ENCODE peak calls at places on chromosome 21, in seven cellular contexts. S is progenitor cell of endocrine pancreas, T is cardiac fibroblast, J is dorsolateral prefrontal cortex, C is lower leg skin, I is HFF-Myc, Q is heart left ventricle. Z is an unnamed sample.

GRCh38 chr21:25639167-25639921 is at the start of gene JAM2:
- DNase-seq in S (peak), T (no peak), J (peak), C (no peak), I (no peak), Q (peak), Z (peak)

GRCh38 chr21:24514081-24514733 is 1093.1 kb downstream of the MRPL39 start:
- DNase-seq in S (no peak), T (peak), J (no peak), C (no peak), I (no peak), Q (no peak), Z (no peak)

GRCh38 chr21:34022557-34023335 is 50.6 kb upstream of the MRPS6 start:
- DNase-seq in S (no peak), T (no peak), J (no peak), C (no peak), I (no peak), Q (no peak), Z (no peak)

GRCh38 chr21:31457675-31458074 is 113.6 kb upstream of the TIAM1 start:
- DNase-seq in S (no peak), T (no peak), J (no peak), C (no peak), I (no peak), Q (no peak), Z (no peak)

GRCh38 chr21:40516336-40516735 is 330.6 kb downstream of the DSCAM start:
- DNase-seq in S (no peak), T (no peak), J (no peak), C (peak), I (no peak), Q (peak), Z (no peak)

GRCh38 chr21:41676198-41676597 is 90.7 kb downstream of the RIPK4 start:
- DNase-seq in S (no peak), T (no peak), J (no peak), C (no peak), I (no peak), Q (no peak), Z (no peak)

GRCh38 chr21:18318156-18318555 is 73.5 kb downstream of the CHODL start:
- DNase-seq in S (no peak), T (no peak), J (no peak), C (no peak), I (no peak), Q (no peak), Z (no peak)

GRCh38 chr21:39193380-39193779 is 10.1 kb upstream of the PSMG1 start:
- DNase-seq in S (no peak), T (no peak), J (no peak), C (no peak), I (no peak), Q (no peak), Z (no peak)

GRCh38 chr21:41361786-41362604 is at the start of gene MX2:
- DNase-seq in S (no peak), T (peak), J (no peak), C (peak), I (peak), Q (peak), Z (no peak)

GRCh38 chr21:31920275-31920674 is 47.5 kb downstream of the HUNK start:
- DNase-seq in S (no peak), T (no peak), J (no peak), C (no peak), I (no peak), Q (no peak), Z (no peak)

GRCh38 chr21:40335689-40336088 is 468.5 kb downstream of the PCP4 start:
- DNase-seq in S (no peak), T (no peak), J (no peak), C (no peak), I (no peak), Q (no peak), Z (no peak)

GRCh38 chr21:30434033-30434631 is 4.1 kb downstream of the KRTAP13-4 start:
- DNase-seq in S (peak), T (peak), J (no peak), C (no peak), I (peak), Q (no peak), Z (peak)

GRCh38 chr21:30372139-30372770 is at the start of gene KRTAP13-2:
- DNase-seq in S (no peak), T (no peak), J (no peak), C (no peak), I (no peak), Q (no peak), Z (no peak)

GRCh38 chr21:23886828-23887708 is 1720.2 kb downstream of the MRPL39 start:
- DNase-seq in S (no peak), T (no peak), J (no peak), C (no peak), I (no peak), Q (no peak), Z (no peak)

GRCh38 chr21:44286716-44287632 is 1.3 kb downstream of the AIRE start:
- DNase-seq in S (no peak), T (no peak), J (no peak), C (no peak), I (no peak), Q (no peak), Z (peak)

GRCh38 chr21:31665397-31665796 is 5.9 kb downstream of the SOD1 start:
- DNase-seq in S (no peak), T (peak), J (no peak), C (no peak), I (no peak), Q (no peak), Z (no peak)

GRCh38 chr21:32423320-32423719 is 10.8 kb downstream of the EVA1C start:
- DNase-seq in S (no peak), T (peak), J (no peak), C (no peak), I (peak), Q (no peak), Z (no peak)

GRCh38 chr21:14522689-14523088 is 23.4 kb downstream of the SAMSN1 start:
- DNase-seq in S (no peak), T (no peak), J (no peak), C (no peak), I (no peak), Q (peak), Z (no peak)

GRCh38 chr21:44082648-44083436 is 24.4 kb upstream of the PWP2 start:
- DNase-seq in S (no peak), T (no peak), J (peak), C (no peak), I (no peak), Q (no peak), Z (no peak)

GRCh38 chr21:35052786-35053185 is 3.7 kb upstream of the RUNX1 start:
- DNase-seq in S (no peak), T (no peak), J (no peak), C (no peak), I (no peak), Q (no peak), Z (no peak)

GRCh38 chr21:35050348-35051286 is 1.5 kb upstream of the RUNX1 start:
- DNase-seq in S (no peak), T (no peak), J (no peak), C (no peak), I (no peak), Q (no peak), Z (no peak)

GRCh38 chr21:35057428-35057827 is 8.3 kb upstream of the RUNX1 start:
- DNase-seq in S (no peak), T (no peak), J (no peak), C (no peak), I (no peak), Q (no peak), Z (no peak)

GRCh38 chr21:35051287-35051818 is 2.3 kb upstream of the RUNX1 start:
- DNase-seq in S (peak), T (peak), J (peak), C (peak), I (peak), Q (peak), Z (peak)

GRCh38 chr21:35053356-35054096 is 4.4 kb upstream of the RUNX1 start:
- DNase-seq in S (no peak), T (no peak), J (no peak), C (no peak), I (no peak), Q (no peak), Z (peak)
- TF ChIP-seq CTCF in S (peak), T (no peak), J (no peak), C (no peak), I (peak), Q (no peak), Z (no peak)

DNA sequence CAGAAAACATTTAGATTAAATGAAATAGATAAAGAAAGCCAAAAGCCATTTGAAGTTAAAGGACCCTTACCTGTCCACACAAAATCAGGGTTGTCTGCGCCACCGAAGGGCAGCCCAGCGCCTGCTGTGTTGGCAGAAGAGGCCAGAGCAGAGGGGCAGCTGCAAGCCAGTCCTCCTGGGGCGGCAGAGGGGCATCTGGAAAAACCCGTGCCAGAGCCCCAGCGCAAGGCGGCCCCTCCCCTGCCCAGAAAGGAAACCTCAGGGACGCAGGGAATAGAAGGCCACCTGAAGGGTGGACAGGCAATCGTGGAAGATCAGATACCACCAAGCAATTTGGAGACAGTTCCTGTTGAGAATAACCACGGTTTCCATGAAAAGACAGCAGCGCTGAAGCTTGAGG is 10.7 kb downstream of the NDUFV3 start:
- DNase-seq in S (no peak), T (no peak), J (no peak), C (no peak), I (no peak), Q (no peak), Z (no peak)
- TF ChIP-seq CTCF in S (no peak), T (no peak), J (no peak), C (no peak), I (no peak), Q (no peak), Z (no peak)

DNA sequence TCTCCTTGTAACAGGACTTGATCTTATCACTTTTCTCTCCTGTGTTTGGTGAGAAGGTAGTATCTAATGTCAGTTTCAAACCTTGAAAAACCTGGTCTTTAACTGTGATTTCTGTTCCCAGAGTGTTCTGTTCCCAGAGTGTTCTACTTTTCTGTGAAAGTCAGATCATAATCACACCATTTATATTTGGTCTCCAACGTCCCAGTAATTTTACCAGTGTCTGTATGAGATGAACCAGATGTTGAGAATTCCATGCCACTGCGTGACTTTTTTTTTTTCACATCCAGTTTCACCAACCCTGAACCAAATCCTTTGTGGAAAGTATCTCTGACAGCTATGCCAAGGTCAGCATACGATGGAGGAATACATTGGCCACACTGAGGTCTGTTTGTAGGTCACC is 365.2 kb downstream of the USP25 start:
- DNase-seq in S (no peak), T (no peak), J (no peak), C (no peak), I (no peak), Q (no peak), Z (no peak)
- TF ChIP-seq CTCF in S (no peak), T (no peak), J (no peak), C (no peak), I (no peak), Q (no peak), Z (no peak)

GRCh38 chr21:45995686-45996179 is 14.2 kb downstream of the COL6A1 start:
- DNase-seq in S (no peak), T (no peak), J (peak), C (no peak), I (no peak), Q (peak), Z (peak)

GRCh38 chr21:45993210-45994085 is 11.9 kb downstream of the COL6A1 start:
- DNase-seq in S (no peak), T (no peak), J (no peak), C (peak), I (no peak), Q (peak), Z (peak)

GRCh38 chr21:45994738-45995685 is 13.4 kb downstream of the COL6A1 start:
- DNase-seq in S (no peak), T (no peak), J (no peak), C (no peak), I (no peak), Q (peak), Z (peak)

GRCh38 chr21:45992311-45993209 is 11.0 kb downstream of the COL6A1 start:
- DNase-seq in S (no peak), T (no peak), J (peak), C (peak), I (no peak), Q (peak), Z (peak)

GRCh38 chr21:45994086-45994661 is 12.6 kb downstream of the COL6A1 start:
- DNase-seq in S (no peak), T (no peak), J (no peak), C (no peak), I (no peak), Q (peak), Z (peak)
- TF ChIP-seq CTCF in S (no peak), T (no peak), J (no peak), C (no peak), I (no peak), Q (no peak), Z (no peak)

GRCh38 chr21:26844258-26845065 is 747 bp downstream of the ADAMTS1 start:
- DNase-seq in S (peak), T (peak), J (peak), C (no peak), I (no peak), Q (peak), Z (peak)

GRCh38 chr21:26845750-26846035 is 484 bp upstream of the ADAMTS1 start:
- DNase-seq in S (no peak), T (no peak), J (no peak), C (no peak), I (no peak), Q (no peak), Z (no peak)

GRCh38 chr21:26846036-26846931 is 1.1 kb upstream of the ADAMTS1 start:
- DNase-seq in S (peak), T (peak), J (peak), C (peak), I (no peak), Q (peak), Z (peak)

GRCh38 chr21:26843912-26844257 is 1.3 kb downstream of the ADAMTS1 start:
- DNase-seq in S (peak), T (peak), J (no peak), C (no peak), I (no peak), Q (no peak), Z (no peak)

GRCh38 chr21:26845066-26845749 is at the start of gene ADAMTS1:
- DNase-seq in S (peak), T (peak), J (peak), C (peak), I (no peak), Q (peak), Z (peak)
- TF ChIP-seq CTCF in S (peak), T (no peak), J (peak), C (no peak), I (no peak), Q (peak), Z (no peak)

GRCh38 chr21:45550552-45551210 is 8.4 kb upstream of the SLC19A1 start:
- DNase-seq in S (no peak), T (no peak), J (no peak), C (no peak), I (no peak), Q (no peak), Z (no peak)
- TF ChIP-seq CTCF in S (no peak), T (no peak), J (no peak), C (no peak), I (no peak), Q (no peak), Z (no peak)

DNA sequence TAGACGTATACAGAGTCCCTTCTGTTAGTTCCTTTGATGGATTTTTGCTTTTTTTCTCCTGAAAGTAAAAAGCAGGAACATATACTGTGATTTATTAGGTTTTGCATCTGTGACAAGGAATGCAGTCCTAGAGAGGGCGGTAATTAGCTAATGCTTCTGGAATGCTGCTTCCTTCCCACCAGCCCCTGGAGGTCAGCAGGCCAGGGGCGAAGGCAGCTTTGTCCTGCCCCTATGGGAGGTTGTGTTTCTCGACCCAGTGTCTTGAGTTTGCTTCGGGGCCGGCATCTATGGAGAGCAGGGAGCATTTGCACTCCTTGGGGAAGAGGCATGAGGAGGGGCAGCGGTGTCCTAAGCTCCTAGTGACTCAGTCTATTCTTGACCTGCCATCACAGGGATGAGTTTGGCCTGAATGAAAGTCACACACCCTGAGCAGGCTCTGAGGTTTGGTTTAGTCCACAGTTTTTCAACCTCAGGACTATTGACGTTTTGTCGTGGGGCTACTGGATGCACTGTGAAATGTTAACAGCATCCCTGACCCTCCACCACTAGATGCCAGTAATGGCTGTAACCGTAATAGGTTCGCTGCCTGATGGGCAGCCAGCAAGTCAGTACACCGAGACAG is 85.0 kb upstream of the KCNJ15 start:
- DNase-seq in S (peak), T (peak), J (no peak), C (no peak), I (peak), Q (no peak), Z (peak)
- TF ChIP-seq CTCF in S (no peak), T (peak), J (no peak), C (no peak), I (peak), Q (no peak), Z (no peak)

DNA sequence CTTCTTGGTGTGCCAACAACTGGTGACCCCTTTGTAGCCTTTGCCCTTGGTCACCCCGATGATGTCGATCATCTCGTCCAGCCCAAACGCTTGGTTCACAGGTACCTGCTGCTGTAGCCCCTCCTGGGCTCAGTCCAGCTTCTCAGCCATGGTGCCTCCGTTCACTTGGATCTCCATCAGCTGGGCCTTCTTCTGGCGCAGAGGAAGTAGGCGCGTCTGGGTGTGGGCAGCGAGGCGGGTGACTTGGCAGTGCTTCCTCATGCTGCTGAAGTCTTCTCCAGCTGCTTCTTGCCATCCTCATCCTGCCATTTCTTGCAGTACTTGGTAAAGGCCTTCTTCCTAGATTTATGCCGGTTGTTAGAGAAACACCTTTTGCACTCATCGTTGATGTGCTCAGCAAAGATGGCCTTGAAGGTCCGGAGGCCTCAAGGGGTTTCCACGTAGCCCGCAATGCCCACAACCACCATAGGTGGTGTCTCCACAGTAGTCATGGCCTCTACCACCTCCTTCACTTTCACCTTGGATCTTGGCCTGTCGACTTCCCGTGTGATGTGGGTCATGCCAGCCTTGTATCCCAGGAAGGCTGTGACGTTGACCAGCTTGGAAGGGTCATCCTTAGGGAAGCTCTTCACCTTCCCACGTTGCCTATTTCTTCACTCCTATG is 13.0 kb downstream of the DOP1B start:
- DNase-seq in S (no peak), T (no peak), J (peak), C (no peak), I (no peak), Q (peak), Z (no peak)
- TF ChIP-seq CTCF in S (peak), T (no peak), J (no peak), C (no peak), I (peak), Q (no peak), Z (no peak)

DNA sequence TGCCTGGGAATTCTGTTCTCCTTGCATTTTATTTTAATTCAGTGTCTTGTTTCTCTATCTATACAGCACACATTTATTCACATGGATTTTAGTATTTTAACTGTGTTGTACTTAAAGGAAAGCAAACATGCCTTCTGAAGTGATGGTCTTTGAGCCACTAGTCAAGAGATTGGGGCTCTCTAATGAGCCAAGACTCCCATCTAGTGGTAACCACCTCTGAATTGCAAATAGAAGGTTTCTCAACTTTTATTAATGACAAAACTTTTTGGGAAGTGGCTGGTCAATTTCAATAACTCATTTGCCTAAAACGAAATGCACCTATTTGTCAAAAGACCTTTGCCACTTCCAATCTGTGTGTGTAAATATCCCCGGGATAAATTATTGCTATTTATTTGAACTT is 199.6 kb downstream of the LTN1 start:
- DNase-seq in S (no peak), T (peak), J (no peak), C (no peak), I (no peak), Q (no peak), Z (no peak)
- TF ChIP-seq CTCF in S (peak), T (peak), J (peak), C (no peak), I (peak), Q (peak), Z (no peak)

Z was measured in glutamatergic neuron.